ENCODE peak calls at places on chromosomes 16 and 17, in nine cellular contexts. Z is NAMALWA, X is left ventricle myocardium inferior, C is fibroblast of pulmonary artery, D is hepatocyte, J is anterior cingulate cortex, L is epithelial cell of prostate, Y is dermis blood vessel endothelial cell, S is NCI-H1105. O is an unnamed sample.
A peak's percentile ranks its signal among the peaks of the same experiment; 100 is the strongest.

GRCh38 chr16:27853651-27854050 is 209.9 kb downstream of the GSG1L start:
- DNase-seq in Z (no peak), X (no peak), C (no peak), D (no peak), J (no peak), L (no peak), Y (no peak), S (no peak), O (no peak)

GRCh38 chr16:27491894-27492587 is 57.7 kb downstream of the GTF3C1 start:
- DNase-seq in Z (no peak), X (no peak), C (no peak), D (no peak), J (no peak), L (no peak), Y (peak; percentile 79), S (no peak), O (no peak)

GRCh38 chr17:8426094-8426720 is 9.5 kb upstream of the NDEL1 start:
- DNase-seq in Z (no peak), X (no peak), C (no peak), D (no peak), J (no peak), L (no peak), Y (no peak), S (no peak), O (no peak)

GRCh38 chr17:31722251-31723056 is 136.6 kb downstream of the COPRS start:
- DNase-seq in Z (no peak), X (no peak), C (peak; percentile 58), D (no peak), J (no peak), L (no peak), Y (peak; percentile 98), S (no peak), O (no peak)

GRCh38 chr16:20844588-20844987 is 38.3 kb downstream of the REXO5 start:
- DNase-seq in Z (no peak), X (no peak), C (no peak), D (no peak), J (no peak), L (no peak), Y (peak; percentile 27), S (no peak), O (no peak)

GRCh38 chr16:17452931-17453330 is 17.8 kb downstream of the XYLT1 start:
- DNase-seq in Z (no peak), X (no peak), C (no peak), D (no peak), J (no peak), L (no peak), Y (no peak), S (no peak), O (no peak)

GRCh38 chr16:78607465-78607864 is 508.0 kb downstream of the WWOX start:
- DNase-seq in Z (no peak), X (no peak), C (no peak), D (peak; percentile 28), J (no peak), L (no peak), Y (no peak), S (no peak), O (no peak)

GRCh38 chr17:70343134-70343533 is 173.8 kb downstream of the KCNJ2 start:
- DNase-seq in Z (no peak), X (no peak), C (no peak), D (no peak), J (no peak), L (no peak), Y (no peak), S (no peak), O (no peak)

GRCh38 chr17:67834634-67835033 is 9.3 kb downstream of the BPTF start:
- DNase-seq in Z (no peak), X (no peak), C (no peak), D (no peak), J (no peak), L (no peak), Y (no peak), S (no peak), O (no peak)

GRCh38 chr17:21079196-21079595 is 36.4 kb upstream of the USP22 start:
- DNase-seq in Z (no peak), X (no peak), C (no peak), D (no peak), J (no peak), L (no peak), Y (no peak), S (no peak), O (no peak)

GRCh38 chr17:4908711-4909496 is 6.0 kb upstream of the CHRNE start:
- DNase-seq in Z (peak; percentile 79), X (peak; percentile 92), C (peak; percentile 97), D (peak; percentile 94), J (peak; percentile 81), L (peak; percentile 84), Y (peak; percentile 96), S (peak; percentile 52), O (peak; percentile 88)

GRCh38 chr17:79657861-79658810 is 47.3 kb upstream of the RBFOX3 start:
- DNase-seq in Z (no peak), X (no peak), C (no peak), D (no peak), J (no peak), L (no peak), Y (no peak), S (no peak), O (no peak)

GRCh38 chr17:53058031-53058430 is 764.7 kb upstream of the KIF2B start:
- DNase-seq in Z (no peak), X (no peak), C (no peak), D (no peak), J (no peak), L (no peak), Y (no peak), S (no peak), O (no peak)

GRCh38 chr17:48825446-48826381 is 5.1 kb upstream of the CALCOCO2 start:
- DNase-seq in Z (no peak), X (no peak), C (no peak), D (no peak), J (no peak), L (peak; percentile 24), Y (no peak), S (no peak), O (no peak)

GRCh38 chr17:31405941-31406371 is 14.5 kb downstream of the RAB11FIP4 start:
- DNase-seq in Z (no peak), X (no peak), C (no peak), D (no peak), J (no peak), L (no peak), Y (no peak), S (no peak), O (peak; percentile 33)

GRCh38 chr17:2406271-2406902 is 5.5 kb upstream of the MNT start:
- DNase-seq in Z (no peak), X (no peak), C (no peak), D (peak; percentile 45), J (no peak), L (peak; percentile 94), Y (no peak), S (no peak), O (no peak)

GRCh38 chr17:29178750-29179231 is 1.4 kb downstream of the MYO18A start:
- DNase-seq in Z (peak; percentile 18), X (no peak), C (no peak), D (peak; percentile 73), J (no peak), L (peak; percentile 57), Y (no peak), S (no peak), O (peak; percentile 30)

GRCh38 chr17:28689011-28689410 is 22.7 kb downstream of the PROCA1 start:
- DNase-seq in Z (no peak), X (no peak), C (no peak), D (no peak), J (no peak), L (no peak), Y (no peak), S (no peak), O (no peak)

GRCh38 chr16:11711662-11712061 is 31.0 kb downstream of the TXNDC11 start:
- DNase-seq in Z (no peak), X (no peak), C (no peak), D (no peak), J (no peak), L (no peak), Y (no peak), S (no peak), O (no peak)

GRCh38 chr17:11950771-11951519 is 46.3 kb downstream of the ZNF18 start:
- DNase-seq in Z (no peak), X (no peak), C (peak; percentile 12), D (no peak), J (no peak), L (no peak), Y (no peak), S (no peak), O (no peak)

GRCh38 chr16:68450741-68451140 is 2.4 kb upstream of the SMPD3 start:
- DNase-seq in Z (no peak), X (no peak), C (no peak), D (no peak), J (no peak), L (no peak), Y (no peak), S (no peak), O (no peak)

GRCh38 chr16:46691720-46692119 is 2.3 kb downstream of the ORC6 start:
- DNase-seq in Z (no peak), X (no peak), C (peak; percentile 30), D (peak; percentile 14), J (no peak), L (no peak), Y (peak; percentile 17), S (no peak), O (no peak)

GRCh38 chr16:28189237-28189636 is 22.5 kb downstream of the XPO6 start:
- DNase-seq in Z (no peak), X (no peak), C (no peak), D (no peak), J (no peak), L (no peak), Y (no peak), S (no peak), O (no peak)

GRCh38 chr17:69414408-69415274 is at the start of gene MAP2K6:
- DNase-seq in Z (peak; percentile 90), X (peak; percentile 85), C (peak; percentile 76), D (peak; percentile 76), J (peak; percentile 80), L (no peak), Y (peak; percentile 81), S (peak; percentile 45), O (peak; percentile 81)

GRCh38 chr17:28335959-28336871 is 654 bp downstream of the TNFAIP1 start:
- DNase-seq in Z (peak; percentile 43), X (peak; percentile 44), C (peak; percentile 94), D (peak; percentile 92), J (no peak), L (peak; percentile 80), Y (peak; percentile 96), S (peak; percentile 43), O (peak; percentile 16)

GRCh38 chr17:47866941-47867340 is 16.0 kb upstream of the SP6 start:
- DNase-seq in Z (no peak), X (no peak), C (peak; percentile 67), D (no peak), J (no peak), L (no peak), Y (no peak), S (no peak), O (no peak)

GRCh38 chr16:6047325-6047724 is 949.7 kb upstream of the EEF2KMT start:
- DNase-seq in Z (no peak), X (no peak), C (no peak), D (no peak), J (no peak), L (no peak), Y (no peak), S (no peak), O (no peak)

GRCh38 chr16:46908540-46909372 is 24.6 kb downstream of the GPT2 start:
- DNase-seq in Z (peak; percentile 81), X (no peak), C (peak; percentile 74), D (peak; percentile 79), J (peak; percentile 55), L (no peak), Y (peak; percentile 82), S (peak; percentile 63), O (peak; percentile 66)

GRCh38 chr16:14232106-14232890 is 161.2 kb downstream of the MRTFB start:
- DNase-seq in Z (no peak), X (no peak), C (peak; percentile 15), D (no peak), J (no peak), L (no peak), Y (no peak), S (no peak), O (no peak)